ENCODE peak calls at places on chromosome 10, in eight cellular contexts. One of them, this sample, is unnamed.

GRCh38 chr10:24344279-24344678 is 135.3 kb downstream of the KIAA1217 start:
- DNase-seq in fibroblast of lung: peak; percentile 100
- DNase-seq in endothelial cell of umbilical vein: no peak
- DNase-seq in mucosa of descending colon: no peak
- DNase-seq in OCI-LY7: no peak
- DNase-seq in fibroblast of pulmonary artery: peak; percentile 96
- DNase-seq in foreskin fibroblast: peak; percentile 85
- DNase-seq in tibial nerve: no peak
- DNase-seq in this sample: peak; percentile 55

GRCh38 chr10:24350111-24350921 is 141.4 kb downstream of the KIAA1217 start:
- DNase-seq in fibroblast of pulmonary artery: peak; percentile 60
- DNase-seq in mucosa of descending colon: no peak
- DNase-seq in endothelial cell of umbilical vein: no peak
- DNase-seq in OCI-LY7: no peak
- DNase-seq in fibroblast of lung: peak; percentile 92
- DNase-seq in tibial nerve: no peak
- DNase-seq in foreskin fibroblast: peak; percentile 53
- DNase-seq in this sample: no peak

GRCh38 chr10:79286318-79286951 is 60.8 kb upstream of the PPIF start:
- DNase-seq in mucosa of descending colon: peak; percentile 68
- DNase-seq in endothelial cell of umbilical vein: peak; percentile 76
- DNase-seq in fibroblast of pulmonary artery: peak; percentile 37
- DNase-seq in foreskin fibroblast: peak; percentile 75
- DNase-seq in fibroblast of lung: peak; percentile 35
- DNase-seq in tibial nerve: peak; percentile 55
- DNase-seq in OCI-LY7: peak; percentile 89
- DNase-seq in this sample: no peak

GRCh38 chr10:125201108-125201524 is 40.8 kb upstream of the CTBP2 start:
- DNase-seq in fibroblast of lung: peak; percentile 75
- DNase-seq in foreskin fibroblast: peak; percentile 37
- DNase-seq in OCI-LY7: no peak
- DNase-seq in endothelial cell of umbilical vein: no peak
- DNase-seq in tibial nerve: no peak
- DNase-seq in mucosa of descending colon: no peak
- DNase-seq in fibroblast of pulmonary artery: no peak
- DNase-seq in this sample: peak; percentile 95

GRCh38 chr10:68666280-68666760 is 54.7 kb upstream of the CCAR1 start:
- DNase-seq in fibroblast of lung: peak; percentile 94
- DNase-seq in tibial nerve: no peak
- DNase-seq in mucosa of descending colon: no peak
- DNase-seq in fibroblast of pulmonary artery: peak; percentile 85
- DNase-seq in foreskin fibroblast: peak; percentile 88
- DNase-seq in OCI-LY7: no peak
- DNase-seq in endothelial cell of umbilical vein: peak; percentile 16
- DNase-seq in this sample: no peak

GRCh38 chr10:66940950-66941349 is 15.1 kb downstream of the LRRTM3 start:
- DNase-seq in endothelial cell of umbilical vein: no peak
- DNase-seq in foreskin fibroblast: no peak
- DNase-seq in OCI-LY7: no peak
- DNase-seq in mucosa of descending colon: no peak
- DNase-seq in fibroblast of pulmonary artery: no peak
- DNase-seq in tibial nerve: no peak
- DNase-seq in fibroblast of lung: no peak
- DNase-seq in this sample: no peak

GRCh38 chr10:100267237-100268104 is at the start of gene CWF19L1:
- DNase-seq in mucosa of descending colon: peak; percentile 93
- DNase-seq in OCI-LY7: peak; percentile 66
- DNase-seq in tibial nerve: peak; percentile 87
- DNase-seq in fibroblast of pulmonary artery: peak; percentile 91
- DNase-seq in fibroblast of lung: peak; percentile 90
- DNase-seq in endothelial cell of umbilical vein: peak; percentile 89
- DNase-seq in foreskin fibroblast: peak; percentile 95
- DNase-seq in this sample: peak; percentile 61

GRCh38 chr10:24318517-24318916 is 109.6 kb downstream of the KIAA1217 start:
- DNase-seq in tibial nerve: no peak
- DNase-seq in fibroblast of pulmonary artery: no peak
- DNase-seq in endothelial cell of umbilical vein: no peak
- DNase-seq in OCI-LY7: no peak
- DNase-seq in mucosa of descending colon: no peak
- DNase-seq in fibroblast of lung: peak; percentile 54
- DNase-seq in foreskin fibroblast: no peak
- DNase-seq in this sample: peak; percentile 48

GRCh38 chr10:52391927-52392602 is 78.0 kb downstream of the DKK1 start:
- DNase-seq in fibroblast of pulmonary artery: no peak
- DNase-seq in endothelial cell of umbilical vein: no peak
- DNase-seq in tibial nerve: no peak
- DNase-seq in mucosa of descending colon: no peak
- DNase-seq in fibroblast of lung: no peak
- DNase-seq in OCI-LY7: no peak
- DNase-seq in foreskin fibroblast: no peak
- DNase-seq in this sample: no peak

GRCh38 chr10:97546441-97547340 is 25.9 kb upstream of the ANKRD2 start:
- DNase-seq in foreskin fibroblast: no peak
- DNase-seq in endothelial cell of umbilical vein: peak; percentile 32
- DNase-seq in OCI-LY7: no peak
- DNase-seq in fibroblast of lung: no peak
- DNase-seq in tibial nerve: no peak
- DNase-seq in fibroblast of pulmonary artery: no peak
- DNase-seq in mucosa of descending colon: no peak
- DNase-seq in this sample: no peak

GRCh38 chr10:103197177-103197576 is 4.1 kb upstream of the NT5C2 start:
- DNase-seq in endothelial cell of umbilical vein: peak; percentile 87
- DNase-seq in tibial nerve: peak; percentile 43
- DNase-seq in foreskin fibroblast: peak; percentile 85
- DNase-seq in OCI-LY7: no peak
- DNase-seq in fibroblast of pulmonary artery: peak; percentile 76
- DNase-seq in mucosa of descending colon: peak; percentile 36
- DNase-seq in fibroblast of lung: peak; percentile 68
- DNase-seq in this sample: peak; percentile 69

GRCh38 chr10:101826852-101827434 is 8.7 kb upstream of the OGA start:
- DNase-seq in mucosa of descending colon: no peak
- DNase-seq in fibroblast of lung: no peak
- DNase-seq in foreskin fibroblast: no peak
- DNase-seq in endothelial cell of umbilical vein: no peak
- DNase-seq in OCI-LY7: no peak
- DNase-seq in tibial nerve: no peak
- DNase-seq in fibroblast of pulmonary artery: no peak
- DNase-seq in this sample: no peak

GRCh38 chr10:64426745-64427144 is 905.5 kb downstream of the REEP3 start:
- DNase-seq in fibroblast of pulmonary artery: no peak
- DNase-seq in foreskin fibroblast: no peak
- DNase-seq in tibial nerve: no peak
- DNase-seq in endothelial cell of umbilical vein: no peak
- DNase-seq in OCI-LY7: no peak
- DNase-seq in fibroblast of lung: no peak
- DNase-seq in mucosa of descending colon: no peak
- DNase-seq in this sample: no peak

GRCh38 chr10:64430690-64431323 is 909.6 kb downstream of the REEP3 start:
- DNase-seq in mucosa of descending colon: peak; percentile 50
- DNase-seq in tibial nerve: no peak
- DNase-seq in endothelial cell of umbilical vein: peak; percentile 12
- DNase-seq in fibroblast of lung: no peak
- DNase-seq in fibroblast of pulmonary artery: peak; percentile 8
- DNase-seq in OCI-LY7: peak; percentile 1
- DNase-seq in foreskin fibroblast: no peak
- DNase-seq in this sample: peak; percentile 1
- TF ChIP-seq CTCF in mucosa of descending colon: no peak
- TF ChIP-seq CTCF in tibial nerve: no peak
- TF ChIP-seq CTCF in endothelial cell of umbilical vein: peak; percentile 16
- TF ChIP-seq CTCF in fibroblast of lung: peak; percentile 28
- TF ChIP-seq CTCF in fibroblast of pulmonary artery: peak; percentile 26
- TF ChIP-seq CTCF in OCI-LY7: peak; percentile 60
- TF ChIP-seq CTCF in foreskin fibroblast: no peak
- TF ChIP-seq CTCF in this sample: peak; percentile 76

GRCh38 chr10:133324198-133324792 is 12.4 kb downstream of the CALY start:
- DNase-seq in OCI-LY7: peak; percentile 84
- DNase-seq in foreskin fibroblast: peak; percentile 78
- DNase-seq in fibroblast of pulmonary artery: peak; percentile 42
- DNase-seq in mucosa of descending colon: peak; percentile 86
- DNase-seq in fibroblast of lung: peak; percentile 58
- DNase-seq in tibial nerve: no peak
- DNase-seq in endothelial cell of umbilical vein: peak; percentile 22
- DNase-seq in this sample: no peak
- H3K4me3 ChIP-seq in OCI-LY7: no peak overlapping the region
- H3K4me3 ChIP-seq in foreskin fibroblast: no peak overlapping the region
- H3K4me3 ChIP-seq in fibroblast of pulmonary artery: no peak overlapping the region
- H3K4me3 ChIP-seq in mucosa of descending colon: no peak overlapping the region
- H3K4me3 ChIP-seq in fibroblast of lung: no peak overlapping the region
- H3K4me3 ChIP-seq in tibial nerve: no peak overlapping the region
- H3K4me3 ChIP-seq in endothelial cell of umbilical vein: no peak overlapping the region
- H3K4me3 ChIP-seq in this sample: peak overlapping the region; percentile 58

GRCh38 chr10:86904600-86904999 is 52.8 kb downstream of the MMRN2 start:
- DNase-seq in OCI-LY7: no peak
- DNase-seq in endothelial cell of umbilical vein: no peak
- DNase-seq in fibroblast of lung: no peak
- DNase-seq in fibroblast of pulmonary artery: no peak
- DNase-seq in foreskin fibroblast: no peak
- DNase-seq in tibial nerve: no peak
- DNase-seq in mucosa of descending colon: no peak
- DNase-seq in this sample: no peak
- TF ChIP-seq CTCF in OCI-LY7: no peak
- TF ChIP-seq CTCF in endothelial cell of umbilical vein: no peak
- TF ChIP-seq CTCF in fibroblast of lung: no peak
- TF ChIP-seq CTCF in fibroblast of pulmonary artery: no peak
- TF ChIP-seq CTCF in foreskin fibroblast: no peak
- TF ChIP-seq CTCF in tibial nerve: no peak
- TF ChIP-seq CTCF in mucosa of descending colon: no peak
- TF ChIP-seq CTCF in this sample: no peak

GRCh38 chr10:122462533-122463465 is 1.4 kb downstream of the HTRA1 start:
- DNase-seq in endothelial cell of umbilical vein: peak; percentile 58
- DNase-seq in mucosa of descending colon: peak; percentile 40
- DNase-seq in OCI-LY7: no peak
- DNase-seq in fibroblast of lung: peak; percentile 53
- DNase-seq in fibroblast of pulmonary artery: peak; percentile 41
- DNase-seq in foreskin fibroblast: peak; percentile 71
- DNase-seq in tibial nerve: peak; percentile 60
- DNase-seq in this sample: no peak

GRCh38 chr10:122461367-122461728 is at the start of gene HTRA1:
- DNase-seq in tibial nerve: peak; percentile 45
- DNase-seq in mucosa of descending colon: peak; percentile 44
- DNase-seq in fibroblast of lung: peak; percentile 64
- DNase-seq in fibroblast of pulmonary artery: peak; percentile 70
- DNase-seq in endothelial cell of umbilical vein: peak; percentile 67
- DNase-seq in OCI-LY7: no peak
- DNase-seq in foreskin fibroblast: peak; percentile 95
- DNase-seq in this sample: no peak

GRCh38 chr10:122461729-122462532 is 578 bp downstream of the HTRA1 start:
- DNase-seq in mucosa of descending colon: peak; percentile 25
- DNase-seq in OCI-LY7: no peak
- DNase-seq in endothelial cell of umbilical vein: peak; percentile 42
- DNase-seq in fibroblast of lung: peak; percentile 39
- DNase-seq in fibroblast of pulmonary artery: no peak
- DNase-seq in foreskin fibroblast: peak; percentile 57
- DNase-seq in tibial nerve: no peak
- DNase-seq in this sample: no peak

GRCh38 chr10:122459586-122460273 is 1.6 kb upstream of the HTRA1 start:
- DNase-seq in fibroblast of lung: peak; percentile 87
- DNase-seq in tibial nerve: no peak
- DNase-seq in endothelial cell of umbilical vein: no peak
- DNase-seq in foreskin fibroblast: peak; percentile 23
- DNase-seq in OCI-LY7: no peak
- DNase-seq in fibroblast of pulmonary artery: peak; percentile 70
- DNase-seq in mucosa of descending colon: no peak
- DNase-seq in this sample: no peak

DNA sequence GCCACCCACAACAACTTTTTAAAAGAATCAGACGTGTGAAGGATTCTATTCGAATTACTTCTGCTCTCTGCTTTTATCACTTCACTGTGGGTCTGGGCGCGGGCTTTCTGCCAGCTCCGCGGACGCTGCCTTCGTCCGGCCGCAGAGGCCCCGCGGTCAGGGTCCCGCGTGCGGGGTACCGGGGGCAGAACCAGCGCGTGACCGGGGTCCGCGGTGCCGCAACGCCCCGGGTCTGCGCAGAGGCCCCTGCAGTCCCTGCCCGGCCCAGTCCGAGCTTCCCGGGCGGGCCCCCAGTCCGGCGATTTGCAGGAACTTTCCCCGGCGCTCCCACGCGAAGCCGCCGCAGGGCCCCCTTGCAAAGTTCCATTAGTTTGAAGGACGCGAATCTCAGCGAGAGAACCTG is 461 bp upstream of the HTRA1 start:
- DNase-seq in foreskin fibroblast: peak; percentile 37
- DNase-seq in fibroblast of lung: peak; percentile 12
- DNase-seq in OCI-LY7: no peak
- DNase-seq in tibial nerve: no peak
- DNase-seq in mucosa of descending colon: no peak
- DNase-seq in fibroblast of pulmonary artery: no peak
- DNase-seq in endothelial cell of umbilical vein: peak; percentile 34
- DNase-seq in this sample: no peak
- H3K4me3 ChIP-seq in foreskin fibroblast: peak overlapping the region; percentile 57
- H3K4me3 ChIP-seq in fibroblast of lung: peak overlapping the region; percentile 46
- H3K4me3 ChIP-seq in OCI-LY7: no peak overlapping the region
- H3K4me3 ChIP-seq in tibial nerve: peak overlapping the region; percentile 67
- H3K4me3 ChIP-seq in mucosa of descending colon: no peak overlapping the region
- H3K4me3 ChIP-seq in fibroblast of pulmonary artery: peak overlapping the region; percentile 56
- H3K4me3 ChIP-seq in endothelial cell of umbilical vein: peak overlapping the region; percentile 48
- H3K4me3 ChIP-seq in this sample: peak overlapping the region; percentile 80